ENCODE peak calls at places on chromosomes 13 and 19, in eight cellular contexts. One of them, this sample, is unnamed.

GRCh38 chr19:1860133-1860775 is 3.1 kb downstream of the KLF16 start:
- DNase-seq in RPMI7951: peak; percentile 59
- DNase-seq in fibroblast of lung: peak; percentile 79
- DNase-seq in heart left ventricle: peak; percentile 69
- DNase-seq in caudate nucleus: peak; percentile 16
- DNase-seq in midbrain: peak; percentile 22
- DNase-seq in HTR-8/SVneo: no peak
- DNase-seq in activated B cell treated with CpG ODN at 0.5 μM for 24 hours: no peak
- DNase-seq in this sample: peak; percentile 50

GRCh38 chr13:93227280-93227905 is 786 bp downstream of the GPC6 start:
- DNase-seq in RPMI7951: no peak
- DNase-seq in fibroblast of lung: peak; percentile 67
- DNase-seq in heart left ventricle: no peak
- DNase-seq in caudate nucleus: no peak
- DNase-seq in midbrain: no peak
- DNase-seq in HTR-8/SVneo: no peak
- DNase-seq in activated B cell treated with CpG ODN at 0.5 μM for 24 hours: no peak
- DNase-seq in this sample: peak; percentile 62

GRCh38 chr13:98576963-98577822 is at the start of gene STK24:
- DNase-seq in RPMI7951: peak; percentile 81
- DNase-seq in fibroblast of lung: peak; percentile 84
- DNase-seq in heart left ventricle: peak; percentile 85
- DNase-seq in caudate nucleus: peak; percentile 28
- DNase-seq in midbrain: peak; percentile 76
- DNase-seq in HTR-8/SVneo: no peak
- DNase-seq in activated B cell treated with CpG ODN at 0.5 μM for 24 hours: peak; percentile 82
- DNase-seq in this sample: peak; percentile 71

GRCh38 chr19:56403764-56404704 is at the start of gene ZNF583:
- DNase-seq in RPMI7951: peak; percentile 98
- DNase-seq in fibroblast of lung: peak; percentile 98
- DNase-seq in heart left ventricle: peak; percentile 96
- DNase-seq in caudate nucleus: peak; percentile 94
- DNase-seq in midbrain: peak; percentile 96
- DNase-seq in HTR-8/SVneo: peak; percentile 95
- DNase-seq in activated B cell treated with CpG ODN at 0.5 μM for 24 hours: peak; percentile 93
- DNase-seq in this sample: peak; percentile 94

GRCh38 chr19:44770550-44771257 is 7.0 kb upstream of the CBLC start:
- DNase-seq in RPMI7951: peak; percentile 95
- DNase-seq in fibroblast of lung: peak; percentile 94
- DNase-seq in heart left ventricle: peak; percentile 90
- DNase-seq in caudate nucleus: no peak
- DNase-seq in midbrain: peak; percentile 54
- DNase-seq in HTR-8/SVneo: peak; percentile 95
- DNase-seq in activated B cell treated with CpG ODN at 0.5 μM for 24 hours: peak; percentile 97
- DNase-seq in this sample: peak; percentile 89

GRCh38 chr13:33978653-33979052 is 160.7 kb downstream of the RFC3 start:
- DNase-seq in RPMI7951: no peak
- DNase-seq in fibroblast of lung: no peak
- DNase-seq in heart left ventricle: no peak
- DNase-seq in caudate nucleus: no peak
- DNase-seq in midbrain: no peak
- DNase-seq in HTR-8/SVneo: no peak
- DNase-seq in activated B cell treated with CpG ODN at 0.5 μM for 24 hours: no peak
- DNase-seq in this sample: no peak

GRCh38 chr13:95784891-95785290 is 108.0 kb downstream of the DNAJC3 start:
- DNase-seq in RPMI7951: peak; percentile 52
- DNase-seq in fibroblast of lung: peak; percentile 54
- DNase-seq in heart left ventricle: no peak
- DNase-seq in caudate nucleus: no peak
- DNase-seq in midbrain: no peak
- DNase-seq in HTR-8/SVneo: no peak
- DNase-seq in activated B cell treated with CpG ODN at 0.5 μM for 24 hours: no peak
- DNase-seq in this sample: peak; percentile 83

GRCh38 chr13:71828564-71828963 is 38.4 kb downstream of the DACH1 start:
- DNase-seq in RPMI7951: no peak
- DNase-seq in fibroblast of lung: no peak
- DNase-seq in heart left ventricle: no peak
- DNase-seq in caudate nucleus: no peak
- DNase-seq in midbrain: no peak
- DNase-seq in HTR-8/SVneo: no peak
- DNase-seq in activated B cell treated with CpG ODN at 0.5 μM for 24 hours: no peak
- DNase-seq in this sample: no peak

GRCh38 chr19:11384778-11385129 is 640 bp upstream of the EPOR start:
- DNase-seq in RPMI7951: no peak
- DNase-seq in fibroblast of lung: no peak
- DNase-seq in heart left ventricle: no peak
- DNase-seq in caudate nucleus: no peak
- DNase-seq in midbrain: no peak
- DNase-seq in HTR-8/SVneo: no peak
- DNase-seq in activated B cell treated with CpG ODN at 0.5 μM for 24 hours: no peak
- DNase-seq in this sample: no peak

GRCh38 chr13:95226476-95226875 is 74.8 kb downstream of the ABCC4 start:
- DNase-seq in RPMI7951: no peak
- DNase-seq in fibroblast of lung: no peak
- DNase-seq in heart left ventricle: no peak
- DNase-seq in caudate nucleus: no peak
- DNase-seq in midbrain: no peak
- DNase-seq in HTR-8/SVneo: no peak
- DNase-seq in activated B cell treated with CpG ODN at 0.5 μM for 24 hours: no peak
- DNase-seq in this sample: no peak